ENCODE peak calls at places on chromosomes 7 and 10, in five cellular contexts. Q is T-helper 9 cell, T is HCT116, G is activated gamma-delta T cell treated with Interleukin-2 at 50 U/mL for 16 hours, D is nephron progenitor cell. P is an unnamed sample.

GRCh38 chr7:43671520-43671919 is 57.8 kb downstream of the COA1 start:
- DNase-seq in Q (no peak), T (no peak), G (no peak), D (no peak), P (no peak)

GRCh38 chr10:91887075-91887899 is 22.0 kb downstream of the FGFBP3 start:
- DNase-seq in Q (no peak), T (no peak), G (peak), D (peak), P (peak)

GRCh38 chr7:149766215-149766614 is 7.2 kb downstream of the ZNF467 start:
- DNase-seq in Q (no peak), T (no peak), G (no peak), D (no peak), P (no peak)

GRCh38 chr10:79242620-79243152 is 104.6 kb upstream of the PPIF start:
- DNase-seq in Q (peak), T (no peak), G (peak), D (peak), P (no peak)

GRCh38 chr7:141071260-141071854 is 2.5 kb upstream of the TMEM178B start:
- DNase-seq in Q (no peak), T (peak), G (peak), D (peak), P (no peak)

GRCh38 chr7:121020652-121021051 is 32.1 kb downstream of the CPED1 start:
- DNase-seq in Q (no peak), T (no peak), G (no peak), D (no peak), P (no peak)

GRCh38 chr10:111076682-111077661 is at the start of gene ADRA2A:
- DNase-seq in Q (no peak), T (no peak), G (no peak), D (peak), P (no peak)

GRCh38 chr7:31003097-31003496 is 39.3 kb downstream of the GHRHR start:
- DNase-seq in Q (no peak), T (no peak), G (no peak), D (no peak), P (no peak)

GRCh38 chr7:79770053-79770452 is 316.6 kb upstream of the MAGI2 start:
- DNase-seq in Q (no peak), T (no peak), G (no peak), D (no peak), P (peak)

GRCh38 chr10:22152403-22152802 is 65.4 kb downstream of the EBLN1 start:
- DNase-seq in Q (no peak), T (no peak), G (no peak), D (no peak), P (no peak)

GRCh38 chr7:105346593-105347322 is 42.0 kb downstream of the SRPK2 start:
- DNase-seq in Q (no peak), T (no peak), G (peak), D (no peak), P (no peak)

GRCh38 chr7:13990319-13990983 is 985 bp upstream of the ETV1 start:
- DNase-seq in Q (no peak), T (no peak), G (no peak), D (peak), P (no peak)

GRCh38 chr7:92714767-92715166 is 121.6 kb downstream of the CDK6 start:
- DNase-seq in Q (no peak), T (no peak), G (no peak), D (no peak), P (peak)

GRCh38 chr7:50782376-50783208 is at the start of gene GRB10:
- DNase-seq in Q (no peak), T (no peak), G (no peak), D (peak), P (no peak)

GRCh38 chr7:55192718-55193117 is 172.4 kb upstream of the LANCL2 start:
- DNase-seq in Q (no peak), T (no peak), G (no peak), D (no peak), P (peak)

GRCh38 chr7:108875139-108875538 is 305.5 kb downstream of the DNAJB9 start:
- DNase-seq in Q (no peak), T (peak), G (no peak), D (peak), P (no peak)

GRCh38 chr7:121178452-121178851 is 150.3 kb upstream of the WNT16 start:
- DNase-seq in Q (no peak), T (no peak), G (no peak), D (no peak), P (no peak)

GRCh38 chr10:70528726-70529362 is 50.3 kb downstream of the PALD1 start:
- DNase-seq in Q (no peak), T (peak), G (no peak), D (no peak), P (no peak)

GRCh38 chr7:116258734-116259133 is 48.4 kb downstream of the TES start:
- DNase-seq in Q (peak), T (peak), G (peak), D (peak), P (no peak)

GRCh38 chr7:88276605-88277153 is 30.0 kb downstream of the STEAP4 start:
- DNase-seq in Q (no peak), T (no peak), G (no peak), D (no peak), P (no peak)

GRCh38 chr10:112475565-112476233 is 28.7 kb downstream of the VTI1A start:
- DNase-seq in Q (no peak), T (no peak), G (no peak), D (no peak), P (no peak)

GRCh38 chr10:101244321-101245050 is 15.2 kb upstream of the LBX1 start:
- DNase-seq in Q (no peak), T (peak), G (no peak), D (no peak), P (no peak)

GRCh38 chr10:69181433-69181832 is 1.4 kb downstream of the SUPV3L1 start:
- DNase-seq in Q (no peak), T (no peak), G (no peak), D (no peak), P (no peak)

GRCh38 chr10:22453948-22454347 is 108.7 kb downstream of the SPAG6 start:
- DNase-seq in Q (no peak), T (no peak), G (no peak), D (no peak), P (no peak)

GRCh38 chr10:24645784-24646183 is 77.9 kb downstream of the ARHGAP21 start:
- DNase-seq in Q (no peak), T (no peak), G (no peak), D (no peak), P (no peak)

GRCh38 chr10:93916257-93917063 is 22.7 kb downstream of the SLC35G1 start:
- DNase-seq in Q (no peak), T (peak), G (no peak), D (no peak), P (peak)

GRCh38 chr7:7764515-7765138 is 46.2 kb upstream of the RPA3 start:
- DNase-seq in Q (no peak), T (no peak), G (no peak), D (no peak), P (no peak)

GRCh38 chr10:88082806-88083596 is 219.6 kb downstream of the PTEN start:
- DNase-seq in Q (no peak), T (no peak), G (no peak), D (no peak), P (no peak)

GRCh38 chr10:45183174-45183573 is 132.2 kb downstream of the OR13A1 start:
- DNase-seq in Q (no peak), T (no peak), G (no peak), D (no peak), P (no peak)

GRCh38 chr10:131009801-131010200 is 301.7 kb downstream of the TCERG1L start:
- DNase-seq in Q (no peak), T (no peak), G (no peak), D (no peak), P (no peak)

GRCh38 chr7:137402535-137403258 is 59.2 kb upstream of the PTN start:
- DNase-seq in Q (no peak), T (no peak), G (no peak), D (no peak), P (no peak)

GRCh38 chr10:86371691-86372090 is 5.1 kb upstream of the GRID1 start:
- DNase-seq in Q (no peak), T (no peak), G (no peak), D (no peak), P (no peak)

GRCh38 chr7:100016209-100016901 is 959 bp downstream of the ZKSCAN1 start:
- DNase-seq in Q (no peak), T (no peak), G (no peak), D (no peak), P (no peak)

GRCh38 chr10:116691544-116692126 is 50.7 kb downstream of the HSPA12A start:
- DNase-seq in Q (no peak), T (no peak), G (no peak), D (no peak), P (no peak)

GRCh38 chr7:142134944-142135343 is 23.4 kb downstream of the MGAM2 start:
- DNase-seq in Q (no peak), T (no peak), G (no peak), D (no peak), P (no peak)